ENCODE peak calls at places on chromosomes 2 and 18, in six cellular contexts. One of them, this sample, is unnamed.

GRCh38 chr2:113077921-113078320 is 10.2 kb downstream of the IL1F10 start:
- DNase-seq in activated CD8-positive, alpha-beta memory T cell treated with anti-CD3 and anti-CD28 coated beads for 1 hour: no peak
- DNase-seq in cortex of kidney: no peak
- DNase-seq in COR-L47: no peak
- DNase-seq in fibroblast of villous mesenchyme: no peak
- DNase-seq in DMS153: no peak
- DNase-seq in this sample: no peak

GRCh38 chr2:84678214-84678613 is 161.9 kb downstream of the DNAH6 start:
- DNase-seq in activated CD8-positive, alpha-beta memory T cell treated with anti-CD3 and anti-CD28 coated beads for 1 hour: no peak
- DNase-seq in cortex of kidney: no peak
- DNase-seq in COR-L47: no peak
- DNase-seq in fibroblast of villous mesenchyme: no peak
- DNase-seq in DMS153: no peak
- DNase-seq in this sample: no peak

GRCh38 chr2:134240061-134240460 is 13.8 kb upstream of the MGAT5 start:
- DNase-seq in activated CD8-positive, alpha-beta memory T cell treated with anti-CD3 and anti-CD28 coated beads for 1 hour: no peak
- DNase-seq in cortex of kidney: no peak
- DNase-seq in COR-L47: no peak
- DNase-seq in fibroblast of villous mesenchyme: peak
- DNase-seq in DMS153: no peak
- DNase-seq in this sample: no peak

GRCh38 chr18:41594582-41594981 is 360.5 kb upstream of the PIK3C3 start:
- DNase-seq in activated CD8-positive, alpha-beta memory T cell treated with anti-CD3 and anti-CD28 coated beads for 1 hour: no peak
- DNase-seq in cortex of kidney: no peak
- DNase-seq in COR-L47: no peak
- DNase-seq in fibroblast of villous mesenchyme: no peak
- DNase-seq in DMS153: no peak
- DNase-seq in this sample: no peak

GRCh38 chr2:235843591-235844395 is 324.4 kb downstream of the GBX2 start:
- DNase-seq in activated CD8-positive, alpha-beta memory T cell treated with anti-CD3 and anti-CD28 coated beads for 1 hour: no peak
- DNase-seq in cortex of kidney: no peak
- DNase-seq in COR-L47: no peak
- DNase-seq in fibroblast of villous mesenchyme: no peak
- DNase-seq in DMS153: no peak
- DNase-seq in this sample: no peak

GRCh38 chr2:158953926-158954763 is 14.3 kb upstream of the TANC1 start:
- DNase-seq in activated CD8-positive, alpha-beta memory T cell treated with anti-CD3 and anti-CD28 coated beads for 1 hour: no peak
- DNase-seq in cortex of kidney: no peak
- DNase-seq in COR-L47: peak
- DNase-seq in fibroblast of villous mesenchyme: peak
- DNase-seq in DMS153: peak
- DNase-seq in this sample: peak

GRCh38 chr2:133532919-133533318 is 35.3 kb downstream of the NCKAP5 start:
- DNase-seq in activated CD8-positive, alpha-beta memory T cell treated with anti-CD3 and anti-CD28 coated beads for 1 hour: no peak
- DNase-seq in cortex of kidney: no peak
- DNase-seq in COR-L47: no peak
- DNase-seq in fibroblast of villous mesenchyme: no peak
- DNase-seq in DMS153: no peak
- DNase-seq in this sample: no peak

GRCh38 chr2:236673823-236674185 is 104.2 kb downstream of the ACKR3 start:
- DNase-seq in activated CD8-positive, alpha-beta memory T cell treated with anti-CD3 and anti-CD28 coated beads for 1 hour: no peak
- DNase-seq in cortex of kidney: no peak
- DNase-seq in COR-L47: no peak
- DNase-seq in fibroblast of villous mesenchyme: no peak
- DNase-seq in DMS153: no peak
- DNase-seq in this sample: no peak

GRCh38 chr2:9952286-9952737 is 819 bp downstream of the GRHL1 start:
- DNase-seq in activated CD8-positive, alpha-beta memory T cell treated with anti-CD3 and anti-CD28 coated beads for 1 hour: no peak
- DNase-seq in cortex of kidney: no peak
- DNase-seq in COR-L47: no peak
- DNase-seq in fibroblast of villous mesenchyme: no peak
- DNase-seq in DMS153: no peak
- DNase-seq in this sample: no peak

GRCh38 chr2:51697095-51697494 is 665.2 kb upstream of the NRXN1 start:
- DNase-seq in activated CD8-positive, alpha-beta memory T cell treated with anti-CD3 and anti-CD28 coated beads for 1 hour: no peak
- DNase-seq in cortex of kidney: no peak
- DNase-seq in COR-L47: no peak
- DNase-seq in fibroblast of villous mesenchyme: no peak
- DNase-seq in DMS153: no peak
- DNase-seq in this sample: no peak

GRCh38 chr2:26299488-26300092 is 46.4 kb upstream of the SELENOI start:
- DNase-seq in activated CD8-positive, alpha-beta memory T cell treated with anti-CD3 and anti-CD28 coated beads for 1 hour: no peak
- DNase-seq in cortex of kidney: no peak
- DNase-seq in COR-L47: no peak
- DNase-seq in fibroblast of villous mesenchyme: peak
- DNase-seq in DMS153: no peak
- DNase-seq in this sample: no peak

GRCh38 chr18:70249118-70249517 is 39.7 kb upstream of the SOCS6 start:
- DNase-seq in activated CD8-positive, alpha-beta memory T cell treated with anti-CD3 and anti-CD28 coated beads for 1 hour: no peak
- DNase-seq in cortex of kidney: no peak
- DNase-seq in COR-L47: no peak
- DNase-seq in fibroblast of villous mesenchyme: peak
- DNase-seq in DMS153: no peak
- DNase-seq in this sample: no peak

GRCh38 chr2:68824831-68825230 is 46.4 kb downstream of the BMP10 start:
- DNase-seq in activated CD8-positive, alpha-beta memory T cell treated with anti-CD3 and anti-CD28 coated beads for 1 hour: no peak
- DNase-seq in cortex of kidney: no peak
- DNase-seq in COR-L47: no peak
- DNase-seq in fibroblast of villous mesenchyme: no peak
- DNase-seq in DMS153: no peak
- DNase-seq in this sample: no peak

GRCh38 chr2:128406629-128407252 is 88.1 kb upstream of the HS6ST1 start:
- DNase-seq in activated CD8-positive, alpha-beta memory T cell treated with anti-CD3 and anti-CD28 coated beads for 1 hour: no peak
- DNase-seq in cortex of kidney: no peak
- DNase-seq in COR-L47: no peak
- DNase-seq in fibroblast of villous mesenchyme: no peak
- DNase-seq in DMS153: no peak
- DNase-seq in this sample: no peak

GRCh38 chr2:190804182-190804795 is 76.3 kb upstream of the GLS start:
- DNase-seq in activated CD8-positive, alpha-beta memory T cell treated with anti-CD3 and anti-CD28 coated beads for 1 hour: no peak
- DNase-seq in cortex of kidney: no peak
- DNase-seq in COR-L47: no peak
- DNase-seq in fibroblast of villous mesenchyme: peak
- DNase-seq in DMS153: no peak
- DNase-seq in this sample: no peak

GRCh38 chr2:36672199-36672598 is 24.3 kb upstream of the VIT start:
- DNase-seq in activated CD8-positive, alpha-beta memory T cell treated with anti-CD3 and anti-CD28 coated beads for 1 hour: no peak
- DNase-seq in cortex of kidney: no peak
- DNase-seq in COR-L47: no peak
- DNase-seq in fibroblast of villous mesenchyme: peak
- DNase-seq in DMS153: no peak
- DNase-seq in this sample: no peak

GRCh38 chr2:218026244-218026643 is 23.4 kb upstream of the TNS1 start:
- DNase-seq in activated CD8-positive, alpha-beta memory T cell treated with anti-CD3 and anti-CD28 coated beads for 1 hour: no peak
- DNase-seq in cortex of kidney: no peak
- DNase-seq in COR-L47: no peak
- DNase-seq in fibroblast of villous mesenchyme: no peak
- DNase-seq in DMS153: no peak
- DNase-seq in this sample: no peak

GRCh38 chr2:63755216-63755615 is 86.5 kb upstream of the UGP2 start:
- DNase-seq in activated CD8-positive, alpha-beta memory T cell treated with anti-CD3 and anti-CD28 coated beads for 1 hour: no peak
- DNase-seq in cortex of kidney: no peak
- DNase-seq in COR-L47: no peak
- DNase-seq in fibroblast of villous mesenchyme: peak
- DNase-seq in DMS153: no peak
- DNase-seq in this sample: no peak

GRCh38 chr2:10377052-10377746 is 70.9 kb downstream of the ODC1 start:
- DNase-seq in activated CD8-positive, alpha-beta memory T cell treated with anti-CD3 and anti-CD28 coated beads for 1 hour: no peak
- DNase-seq in cortex of kidney: no peak
- DNase-seq in COR-L47: peak
- DNase-seq in fibroblast of villous mesenchyme: no peak
- DNase-seq in DMS153: peak
- DNase-seq in this sample: no peak

This sample was measured in NCI-H748 treated with DMSO at 0.1 percent for 48 hours.